ENCODE peak calls at places on chromosome 5, in five cellular contexts. M is NCI-H774, L is psoas muscle, I is type B pancreatic cell, J is fibroblast of pulmonary artery. U is an unnamed sample.

GRCh38 chr5:75510417-75510835 is 1.0 kb downstream of the CERT1 start:
- DNase-seq in M (no peak), L (no peak), I (no peak), J (peak), U (no peak)

GRCh38 chr5:59745422-59745863 is 148.1 kb downstream of the PDE4D start:
- DNase-seq in M (no peak), L (peak), I (no peak), J (peak), U (no peak)

GRCh38 chr5:2471152-2471879 is 280.2 kb downstream of the IRX2 start:
- DNase-seq in M (no peak), L (no peak), I (no peak), J (no peak), U (no peak)

GRCh38 chr5:136892026-136892425 is 526.7 kb upstream of the TRPC7 start:
- DNase-seq in M (no peak), L (no peak), I (no peak), J (no peak), U (no peak)

GRCh38 chr5:138775034-138775433 is 21.8 kb downstream of the CTNNA1 start:
- DNase-seq in M (no peak), L (no peak), I (no peak), J (no peak), U (no peak)

GRCh38 chr5:35263266-35263665 is 33.0 kb upstream of the PRLR start:
- DNase-seq in M (no peak), L (no peak), I (no peak), J (no peak), U (no peak)

GRCh38 chr5:178995341-178995690 is 196 bp upstream of the GRM6 start:
- DNase-seq in M (no peak), L (no peak), I (no peak), J (no peak), U (no peak)

GRCh38 chr5:34915139-34915855 is at the start of the genes BRIX1 and RAD1:
- DNase-seq in M (peak), L (peak), I (peak), J (peak), U (peak)

GRCh38 chr5:33588654-33589372 is 148.0 kb downstream of the TARS1 start:
- DNase-seq in M (no peak), L (peak), I (no peak), J (no peak), U (peak)

GRCh38 chr5:135236951-135237791 is 161.9 kb downstream of the MACROH2A1 start:
- DNase-seq in M (no peak), L (no peak), I (peak), J (no peak), U (no peak)

GRCh38 chr5:140041492-140042421 is 1.3 kb downstream of the NRG2 start:
- DNase-seq in M (no peak), L (peak), I (no peak), J (peak), U (peak)

GRCh38 chr5:151483176-151483575 is 35.8 kb downstream of the SLC36A1 start:
- DNase-seq in M (no peak), L (no peak), I (no peak), J (no peak), U (peak)

GRCh38 chr5:162529886-162530285 is 462.3 kb downstream of the GABRG2 start:
- DNase-seq in M (no peak), L (no peak), I (no peak), J (no peak), U (no peak)

GRCh38 chr5:16690243-16690839 is 73.5 kb upstream of the RETREG1 start:
- DNase-seq in M (peak), L (no peak), I (no peak), J (peak), U (peak)

GRCh38 chr5:110045153-110045552 is 355.4 kb downstream of the MAN2A1 start:
- DNase-seq in M (no peak), L (no peak), I (no peak), J (peak), U (no peak)

GRCh38 chr5:104643320-104643719 is 1080.7 kb upstream of the NUDT12 start:
- DNase-seq in M (no peak), L (no peak), I (no peak), J (peak), U (no peak)

GRCh38 chr5:93452255-93452654 is 128.8 kb downstream of the NR2F1-AS1 start:
- DNase-seq in M (no peak), L (no peak), I (no peak), J (no peak), U (no peak)

GRCh38 chr5:141747646-141748229 is 65.7 kb upstream of the ARAP3 start:
- DNase-seq in M (no peak), L (no peak), I (no peak), J (no peak), U (peak)

GRCh38 chr5:675111-675875 is 17.9 kb downstream of the TPPP start:
- DNase-seq in M (no peak), L (peak), I (peak), J (no peak), U (no peak)

GRCh38 chr5:72206994-72207393 is 99.7 kb downstream of the MAP1B start:
- DNase-seq in M (no peak), L (no peak), I (no peak), J (no peak), U (no peak)

GRCh38 chr5:132825824-132826391 is 4.5 kb downstream of the SHROOM1 start:
- DNase-seq in M (no peak), L (no peak), I (no peak), J (no peak), U (peak)

GRCh38 chr5:156409834-156410233 is 82.9 kb downstream of the SGCD start:
- DNase-seq in M (no peak), L (no peak), I (no peak), J (no peak), U (no peak)

U was measured in H7.